ENCODE peak calls at places on chromosomes 5 and 9, in seven cellular contexts. G, Y, P, D, V, E and H are unnamed samples.

GRCh38 chr9:128523199-128523925 is 18.8 kb downstream of the GLE1 start:
- DNase-seq in D (peak), V (no peak), Y (no peak), E (peak), G (no peak), P (no peak), H (no peak)

GRCh38 chr5:140182075-140182709 is 7.2 kb downstream of the CYSTM1 start:
- DNase-seq in D (no peak), P (no peak), E (peak), Y (no peak), G (peak), V (no peak), H (peak)

GRCh38 chr5:172414618-172415599 is 39.4 kb downstream of the SH3PXD2B start:
- DNase-seq in G (peak), P (no peak), E (peak), V (no peak), D (no peak), Y (no peak), H (peak)

GRCh38 chr5:141326088-141326854 is 4.0 kb upstream of the PCDHGA1 start:
- DNase-seq in P (peak), Y (no peak), E (peak), V (peak), D (peak), G (peak), H (peak)

GRCh38 chr5:112491257-112491656 is 72.2 kb upstream of the EPB41L4A start:
- DNase-seq in G (no peak), P (no peak), V (no peak), Y (no peak), D (no peak), E (no peak), H (no peak)

GRCh38 chr5:135340568-135340967 is 58.5 kb downstream of the MACROH2A1 start:
- DNase-seq in D (no peak), Y (no peak), V (no peak), G (no peak), E (no peak), P (no peak), H (no peak)

GRCh38 chr9:114516913-114517312 is 11.6 kb upstream of the WHRN start:
- DNase-seq in P (no peak), G (no peak), Y (no peak), D (peak), V (no peak), E (no peak), H (no peak)

GRCh38 chr5:125393416-125393815 is 647.0 kb upstream of the ZNF608 start:
- DNase-seq in Y (no peak), P (no peak), E (peak), V (no peak), D (no peak), G (no peak), H (peak)

GRCh38 chr9:14029811-14030210 is 284.1 kb downstream of the NFIB start:
- DNase-seq in V (no peak), P (no peak), G (no peak), Y (no peak), E (peak), D (no peak), H (no peak)

GRCh38 chr5:156380846-156381245 is 53.9 kb downstream of the SGCD start:
- DNase-seq in G (no peak), Y (no peak), E (peak), P (no peak), V (no peak), D (no peak), H (no peak)

GRCh38 chr5:178622679-178623247 is 4.1 kb downstream of the CLK4 start:
- DNase-seq in Y (no peak), D (no peak), P (no peak), E (no peak), G (no peak), V (no peak), H (no peak)

GRCh38 chr5:72242796-72243475 is 77.1 kb downstream of the MRPS27 start:
- DNase-seq in G (no peak), E (no peak), D (no peak), Y (peak), P (no peak), V (no peak), H (peak)

GRCh38 chr9:22147818-22148573 is 138.9 kb upstream of the CDKN2B start:
- DNase-seq in E (peak), P (no peak), D (peak), Y (no peak), G (no peak), V (no peak), H (no peak)

GRCh38 chr5:168329302-168329701 is 37.9 kb downstream of the WWC1 start:
- DNase-seq in V (no peak), P (no peak), Y (no peak), G (no peak), D (no peak), E (no peak), H (no peak)

GRCh38 chr5:115460476-115460875 is 84.1 kb downstream of the FEM1C start:
- DNase-seq in E (peak), D (peak), G (peak), Y (no peak), V (no peak), P (no peak), H (no peak)

GRCh38 chr9:109083813-109084405 is 35.8 kb downstream of the TMEM245 start:
- DNase-seq in P (no peak), E (no peak), Y (no peak), G (no peak), D (no peak), V (no peak), H (no peak)

GRCh38 chr5:179870403-179870903 is 11.8 kb upstream of the MRNIP start:
- DNase-seq in P (no peak), E (peak), Y (no peak), D (peak), V (no peak), G (no peak), H (peak)

GRCh38 chr9:131624636-131625241 is 79.4 kb downstream of the PRRT1B start:
- DNase-seq in E (peak), Y (no peak), D (no peak), V (no peak), P (no peak), G (no peak), H (peak)